ENCODE peak calls at places on chromosomes 5 and 9, in five cellular contexts. G is stimulated activated CD8-positive, alpha-beta memory T cell treated with anti-CD3 and anti-CD28 coated beads, Interleukin-12 subunit alpha, Interleukin-12 subunit beta, amount 100 ng/mL, for 1 hour; E is fibroblast of gingiva; D is cardiac muscle cell; C is GM12865. O is an unnamed sample.

GRCh38 chr9:130759738-130760137 is 66.2 kb downstream of the EXOSC2 start:
- DNase-seq in G (no peak), E (no peak), D (no peak), C (no peak), O (no peak)

GRCh38 chr5:56557198-56557597 is 258.2 kb upstream of the MAP3K1 start:
- DNase-seq in G (no peak), E (peak; percentile 12), D (peak; percentile 53), C (no peak), O (peak; percentile 27)

GRCh38 chr5:124663101-124663506 is 83.3 kb downstream of the ZNF608 start:
- DNase-seq in G (no peak), E (peak; percentile 8), D (no peak), C (no peak), O (no peak)

GRCh38 chr9:1513105-1513504 is 462.9 kb downstream of the DMRT2 start:
- DNase-seq in G (no peak), E (no peak), D (no peak), C (peak; percentile 17), O (no peak)

GRCh38 chr9:115006660-115007059 is 76.3 kb upstream of the TNFSF8 start:
- DNase-seq in G (no peak), E (peak; percentile 95), D (peak; percentile 81), C (no peak), O (no peak)

GRCh38 chr5:123720955-123721354 is 209.0 kb downstream of the CSNK1G3 start:
- DNase-seq in G (no peak), E (no peak), D (peak; percentile 34), C (no peak), O (peak; percentile 36)

GRCh38 chr5:153067869-153068268 is 422.6 kb upstream of the GRIA1 start:
- DNase-seq in G (no peak), E (no peak), D (no peak), C (no peak), O (no peak)

GRCh38 chr5:142095035-142095434 is 13.5 kb upstream of the NDFIP1 start:
- DNase-seq in G (peak; percentile 41), E (no peak), D (no peak), C (no peak), O (no peak)